ENCODE peak calls at places on chromosomes 12 and 14, in six cellular contexts. W is amygdala, I is HCT116, L is activated T-cell treated with anti-CD3 and anti-CD28 coated beads for 1 hour, A is testis, M is HepG2. Y is an unnamed sample.

GRCh38 chr12:85484387-85484786 is 204.4 kb downstream of the ALX1 start:
- DNase-seq in W (no peak), I (no peak), L (no peak), A (no peak), M (no peak), Y (no peak)

GRCh38 chr14:72962829-72963312 is 36.6 kb downstream of the DCAF4 start:
- DNase-seq in W (no peak), I (peak), L (no peak), A (no peak), M (peak), Y (no peak)

GRCh38 chr14:69260979-69261605 is 1.1 kb downstream of the GALNT16 start:
- DNase-seq in W (peak), I (no peak), L (no peak), A (peak), M (no peak), Y (no peak)

GRCh38 chr12:19206493-19207077 is 77.1 kb downstream of the PLEKHA5 start:
- DNase-seq in W (no peak), I (no peak), L (no peak), A (no peak), M (no peak), Y (no peak)

GRCh38 chr14:55245657-55246268 is 25.5 kb upstream of the FBXO34 start:
- DNase-seq in W (no peak), I (peak), L (no peak), A (peak), M (peak), Y (no peak)

GRCh38 chr14:61566537-61567225 is 128.6 kb upstream of the HIF1A start:
- DNase-seq in W (no peak), I (no peak), L (no peak), A (no peak), M (no peak), Y (no peak)

GRCh38 chr12:125262866-125263265 is 197.6 kb downstream of the AACS start:
- DNase-seq in W (no peak), I (no peak), L (no peak), A (no peak), M (no peak), Y (no peak)

GRCh38 chr14:68951051-68951797 is 27.9 kb downstream of the ACTN1 start:
- DNase-seq in W (no peak), I (peak), L (no peak), A (peak), M (no peak), Y (peak)

GRCh38 chr14:75344396-75344795 is 65.8 kb downstream of the FOS start:
- DNase-seq in W (no peak), I (no peak), L (no peak), A (no peak), M (no peak), Y (no peak)

GRCh38 chr12:49674318-49674985 is 32.8 kb downstream of the FMNL3 start:
- DNase-seq in W (no peak), I (no peak), L (no peak), A (no peak), M (no peak), Y (no peak)

GRCh38 chr12:88578274-88578673 is 2.0 kb downstream of the KITLG start:
- DNase-seq in W (no peak), I (no peak), L (no peak), A (peak), M (peak), Y (no peak)

GRCh38 chr14:59032821-59033220 is 155.6 kb upstream of the DAAM1 start:
- DNase-seq in W (no peak), I (no peak), L (no peak), A (no peak), M (no peak), Y (no peak)

GRCh38 chr12:114400925-114401324 is 5.0 kb downstream of the TBX5 start:
- DNase-seq in W (no peak), I (no peak), L (no peak), A (no peak), M (no peak), Y (no peak)

GRCh38 chr12:112514926-112515642 is 96.3 kb downstream of the PTPN11 start:
- DNase-seq in W (no peak), I (no peak), L (no peak), A (no peak), M (no peak), Y (no peak)

GRCh38 chr14:24473211-24473610 is 30.6 kb upstream of the SDR39U1 start:
- DNase-seq in W (no peak), I (no peak), L (no peak), A (no peak), M (no peak), Y (no peak)

GRCh38 chr12:104412681-104413080 is 44.1 kb upstream of the CHST11 start:
- DNase-seq in W (no peak), I (no peak), L (no peak), A (no peak), M (no peak), Y (no peak)

GRCh38 chr14:64279719-64280668 is 14.2 kb downstream of the ESR2 start:
- DNase-seq in W (no peak), I (no peak), L (no peak), A (no peak), M (no peak), Y (no peak)

GRCh38 chr12:104358353-104359003 is 54.9 kb downstream of the EID3 start:
- DNase-seq in W (peak), I (peak), L (peak), A (peak), M (peak), Y (peak)

GRCh38 chr12:10720974-10721565 is 2.1 kb downstream of the YBX3 start:
- DNase-seq in W (no peak), I (no peak), L (no peak), A (no peak), M (no peak), Y (no peak)

GRCh38 chr12:92905811-92906554 is 23.1 kb downstream of the EEA1 start:
- DNase-seq in W (no peak), I (no peak), L (no peak), A (no peak), M (no peak), Y (no peak)

GRCh38 chr12:752673-753400 is 458 bp downstream of the WNK1 start:
- DNase-seq in W (peak), I (no peak), L (peak), A (peak), M (no peak), Y (peak)

GRCh38 chr14:80055912-80056801 is 155.1 kb downstream of the DIO2 start:
- DNase-seq in W (peak), I (no peak), L (no peak), A (peak), M (peak), Y (no peak)

GRCh38 chr12:52037248-52037861 is 13.9 kb upstream of the NR4A1 start:
- DNase-seq in W (peak), I (no peak), L (no peak), A (peak), M (no peak), Y (no peak)

GRCh38 chr12:27112891-27113290 is 30.5 kb upstream of the C12orf71 start:
- DNase-seq in W (no peak), I (no peak), L (no peak), A (no peak), M (no peak), Y (no peak)

GRCh38 chr14:56087824-56088571 is 30.2 kb upstream of the PELI2 start:
- DNase-seq in W (no peak), I (no peak), L (no peak), A (no peak), M (no peak), Y (no peak)

GRCh38 chr14:104315169-104315568 is 176.8 kb downstream of the KIF26A start:
- DNase-seq in W (no peak), I (no peak), L (no peak), A (no peak), M (no peak), Y (no peak)

Y was measured in CD14-positive monocyte.